ENCODE peak calls at places on chromosomes 2 and 18, in five cellular contexts. S is D721Med, C is left ventricle myocardium inferior, U is fibroblast of pulmonary artery, O is NCI-H226. W is an unnamed sample.

GRCh38 chr2:5074738-5075137 is 617.4 kb upstream of the SOX11 start:
- DNase-seq in S (no peak), C (no peak), U (no peak), O (no peak), W (no peak)

GRCh38 chr2:19747310-19748072 is 154.3 kb downstream of the TTC32 start:
- DNase-seq in S (no peak), C (no peak), U (no peak), O (no peak), W (no peak)

GRCh38 chr2:233399306-233400225 is 45.3 kb downstream of the DGKD start:
- DNase-seq in S (no peak), C (no peak), U (no peak), O (no peak), W (no peak)

GRCh38 chr2:235140801-235141081 is 188.9 kb downstream of the SH3BP4 start:
- DNase-seq in S (no peak), C (no peak), U (no peak), O (no peak), W (no peak)

GRCh38 chr2:67571785-67572718 is 174.9 kb downstream of the ETAA1 start:
- DNase-seq in S (no peak), C (no peak), U (peak; percentile 26), O (no peak), W (no peak)

GRCh38 chr2:128451636-128452411 is 133.2 kb upstream of the HS6ST1 start:
- DNase-seq in S (no peak), C (no peak), U (no peak), O (no peak), W (no peak)

GRCh38 chr2:63861220-63861822 is 19.6 kb downstream of the UGP2 start:
- DNase-seq in S (no peak), C (no peak), U (peak; percentile 81), O (peak; percentile 6), W (peak; percentile 81)

GRCh38 chr2:30777662-30778505 is 29.4 kb downstream of the CAPN13 start:
- DNase-seq in S (no peak), C (no peak), U (no peak), O (no peak), W (no peak)

GRCh38 chr2:190359896-190360376 is 16.5 kb downstream of the INPP1 start:
- DNase-seq in S (no peak), C (peak; percentile 55), U (peak; percentile 77), O (peak; percentile 62), W (peak; percentile 59)

GRCh38 chr2:149170911-149171310 is 132.4 kb downstream of the LYPD6B start:
- DNase-seq in S (no peak), C (no peak), U (no peak), O (no peak), W (no peak)

GRCh38 chr2:143581989-143582719 is 452.9 kb downstream of the ARHGAP15 start:
- DNase-seq in S (no peak), C (no peak), U (no peak), O (no peak), W (no peak)

GRCh38 chr2:120324926-120325325 is 21.0 kb upstream of the INHBB start:
- DNase-seq in S (no peak), C (no peak), U (no peak), O (no peak), W (no peak)

GRCh38 chr2:42922790-42923631 is 130.6 kb upstream of the HAAO start:
- DNase-seq in S (no peak), C (no peak), U (peak; percentile 86), O (peak; percentile 74), W (peak; percentile 28)

GRCh38 chr2:134988994-134989605 is 58.1 kb downstream of the MAP3K19 start:
- DNase-seq in S (no peak), C (no peak), U (peak; percentile 61), O (peak; percentile 5), W (peak; percentile 52)

GRCh38 chr18:79644006-79644665 is 35.5 kb upstream of the CTDP1 start:
- DNase-seq in S (peak; percentile 99), C (peak; percentile 60), U (peak; percentile 68), O (peak; percentile 31), W (peak; percentile 71)

GRCh38 chr2:189086710-189087109 is 92.9 kb downstream of the COL5A2 start:
- DNase-seq in S (no peak), C (no peak), U (peak; percentile 81), O (peak; percentile 50), W (no peak)

GRCh38 chr2:7627587-7627986 is 710.4 kb downstream of the RNF144A start:
- DNase-seq in S (no peak), C (no peak), U (no peak), O (peak; percentile 70), W (no peak)

GRCh38 chr2:128446866-128447537 is 128.3 kb upstream of the HS6ST1 start:
- DNase-seq in S (no peak), C (no peak), U (no peak), O (no peak), W (no peak)

GRCh38 chr2:241566468-241566867 is 7.9 kb downstream of the BOK start:
- DNase-seq in S (no peak), C (no peak), U (no peak), O (no peak), W (no peak)

GRCh38 chr2:170446078-170446477 is 268.1 kb downstream of the MYO3B start:
- DNase-seq in S (no peak), C (no peak), U (no peak), O (peak; percentile 17), W (no peak)

GRCh38 chr2:207779523-207779922 is 9.8 kb upstream of the FZD5 start:
- DNase-seq in S (no peak), C (no peak), U (no peak), O (no peak), W (no peak)

GRCh38 chr2:75523313-75524275 is 37.1 kb downstream of the EVA1A start:
- DNase-seq in S (no peak), C (no peak), U (peak; percentile 56), O (peak; percentile 92), W (peak; percentile 67)

GRCh38 chr2:159449504-159450124 is 163.1 kb upstream of the WDSUB1 start:
- DNase-seq in S (no peak), C (no peak), U (no peak), O (no peak), W (no peak)

GRCh38 chr2:205822578-205822977 is 140.3 kb downstream of the NRP2 start:
- DNase-seq in S (no peak), C (no peak), U (peak; percentile 13), O (peak; percentile 4), W (no peak)

GRCh38 chr18:57806201-57806890 is 3.2 kb upstream of the ATP8B1 start:
- DNase-seq in S (peak; percentile 67), C (no peak), U (no peak), O (no peak), W (no peak)

GRCh38 chr2:47626664-47627063 is 156.3 kb upstream of the MSH6 start:
- DNase-seq in S (no peak), C (no peak), U (no peak), O (no peak), W (no peak)